ENCODE peak calls at places on chromosome 19, in nine cellular contexts. P, D, J, O, K, Y, G, R and H are unnamed samples.

GRCh38 chr19:41137056-41137455 is 22.8 kb downstream of the CYP2F1 start:
- DNase-seq in D (no peak), R (no peak), K (no peak), P (no peak), Y (no peak), G (no peak), O (no peak), J (no peak), H (no peak)

GRCh38 chr19:38685666-38686529 is 38.4 kb downstream of the ACTN4 start:
- DNase-seq in P (peak; percentile 33), D (peak; percentile 79), R (peak; percentile 85), J (peak; percentile 59), K (no peak), O (peak; percentile 83), Y (peak; percentile 30), G (peak; percentile 59), H (peak; percentile 85)

GRCh38 chr19:17933414-17934129 is 757 bp downstream of the CCDC124 start:
- DNase-seq in P (no peak), Y (no peak), G (peak; percentile 9), J (no peak), D (peak; percentile 66), R (peak; percentile 10), K (no peak), O (peak; percentile 36), H (peak; percentile 75)

GRCh38 chr19:40596608-40597328 is 4.4 kb upstream of the LTBP4 start:
- DNase-seq in Y (no peak), J (peak; percentile 79), P (no peak), G (no peak), R (peak; percentile 57), O (peak; percentile 60), K (peak; percentile 46), D (peak; percentile 58), H (no peak)

GRCh38 chr19:45478454-45479238 is 10.8 kb downstream of the FOSB start:
- DNase-seq in P (peak; percentile 91), Y (peak; percentile 92), K (peak; percentile 91), G (peak; percentile 81), O (peak; percentile 96), D (peak; percentile 95), R (peak; percentile 96), J (peak; percentile 76), H (peak; percentile 91)

GRCh38 chr19:36547001-36547732 is 19.1 kb upstream of the ZNF260 start:
- DNase-seq in G (no peak), K (no peak), J (no peak), R (no peak), Y (no peak), D (peak; percentile 20), O (peak; percentile 5), P (no peak), H (peak; percentile 13)

GRCh38 chr19:709196-709964 is 645 bp downstream of the PALM start:
- DNase-seq in Y (no peak), G (no peak), P (no peak), J (no peak), O (no peak), R (no peak), K (no peak), D (no peak), H (no peak)

GRCh38 chr19:47435883-47436417 is 16.6 kb upstream of the MEIS3 start:
- DNase-seq in K (no peak), R (no peak), D (no peak), J (no peak), P (no peak), G (no peak), Y (no peak), O (no peak), H (no peak)

GRCh38 chr19:8926341-8926740 is 83.9 kb downstream of the MUC16 start:
- DNase-seq in K (no peak), P (no peak), D (no peak), J (no peak), G (no peak), R (no peak), Y (no peak), O (no peak), H (no peak)

GRCh38 chr19:44777715-44778347 is at the start of gene CBLC:
- DNase-seq in J (no peak), R (peak; percentile 92), G (no peak), K (no peak), Y (no peak), D (peak; percentile 95), P (no peak), O (no peak), H (peak; percentile 52)

GRCh38 chr19:17329061-17329767 is 5.4 kb downstream of the ANO8 start:
- DNase-seq in O (no peak), K (peak; percentile 19), P (no peak), G (no peak), J (no peak), D (no peak), Y (no peak), R (no peak), H (no peak)

GRCh38 chr19:980133-980998 is 3.8 kb upstream of the WDR18 start:
- DNase-seq in D (no peak), P (no peak), J (no peak), R (peak; percentile 95), K (no peak), O (no peak), Y (no peak), G (no peak), H (peak; percentile 35)

GRCh38 chr19:991174-991931 is 7.2 kb downstream of the WDR18 start:
- DNase-seq in Y (peak; percentile 39), G (peak; percentile 80), D (peak; percentile 39), K (peak; percentile 75), O (peak; percentile 64), J (peak; percentile 88), P (no peak), R (peak; percentile 64), H (no peak)

GRCh38 chr19:3163230-3163886 is 15.2 kb upstream of the S1PR4 start:
- DNase-seq in R (peak; percentile 77), G (peak; percentile 92), K (peak; percentile 78), O (peak; percentile 67), J (peak; percentile 88), Y (peak; percentile 71), D (peak; percentile 66), P (peak; percentile 11), H (no peak)

GRCh38 chr19:57776764-57777296 is 7.4 kb downstream of the ZNF586 start:
- DNase-seq in J (no peak), O (no peak), Y (no peak), G (no peak), D (no peak), P (no peak), R (no peak), K (no peak), H (no peak)

GRCh38 chr19:18456974-18457373 is 19.0 kb upstream of the ISYNA1 start:
- DNase-seq in K (no peak), O (peak; percentile 56), J (no peak), Y (no peak), P (no peak), G (no peak), D (peak; percentile 39), R (no peak), H (no peak)

GRCh38 chr19:35090795-35091214 is 24.8 kb upstream of the FXYD3 start:
- DNase-seq in O (no peak), D (no peak), R (no peak), P (no peak), Y (no peak), K (no peak), J (peak; percentile 57), G (no peak), H (no peak)

GRCh38 chr19:10508036-10508435 is 4.9 kb upstream of the KEAP1 start:
- DNase-seq in O (no peak), D (no peak), J (no peak), P (no peak), R (no peak), K (no peak), Y (no peak), G (no peak), H (no peak)

GRCh38 chr19:13717194-13717643 is 47.1 kb upstream of the MRI1 start:
- DNase-seq in G (no peak), P (no peak), D (no peak), J (no peak), R (no peak), Y (no peak), K (no peak), O (no peak), H (no peak)

GRCh38 chr19:44890366-44891015 is 563 bp upstream of the TOMM40 start:
- DNase-seq in O (peak; percentile 100), P (peak; percentile 100), J (peak; percentile 96), R (peak; percentile 100), D (peak; percentile 100), Y (peak; percentile 100), K (peak; percentile 100), G (peak; percentile 94), H (peak; percentile 99)

GRCh38 chr19:54464044-54464623 is 556 bp upstream of the LENG9 start:
- DNase-seq in G (peak; percentile 91), Y (peak; percentile 89), J (peak; percentile 76), O (peak; percentile 87), D (peak; percentile 98), R (peak; percentile 98), K (peak; percentile 87), P (peak; percentile 94), H (peak; percentile 98)

GRCh38 chr19:2087621-2088100 is 8.5 kb downstream of the MOB3A start:
- DNase-seq in R (no peak), J (no peak), O (no peak), D (no peak), G (peak; percentile 56), P (no peak), Y (peak; percentile 53), K (peak; percentile 54), H (no peak)

GRCh38 chr19:3620145-3620816 is 6.3 kb downstream of the CACTIN start:
- DNase-seq in P (no peak), Y (no peak), K (no peak), O (no peak), G (no peak), D (no peak), R (no peak), J (no peak), H (no peak)

GRCh38 chr19:15788594-15789270 is 1.3 kb downstream of the OR10H5 start:
- DNase-seq in J (no peak), D (no peak), R (no peak), P (no peak), G (no peak), Y (no peak), K (no peak), O (no peak), H (no peak)